ENCODE peak calls at places on chromosomes 5 and 9, in ten cellular contexts. E, H, N, G, O, P, C, K, A and Z are unnamed samples. For H3K27me3, the result is how much of the 10 kb centered on the place peaks cover.

GRCh38 chr9:129223551-129224208 is 45.6 kb upstream of the IER5L start:
- DNase-seq in E (no peak), H (no peak), N (no peak), G (no peak), O (no peak), P (no peak), C (peak), K (no peak), A (no peak), Z (no peak)

GRCh38 chr9:95750725-95751644 is 124.5 kb upstream of the ERCC6L2 start:
- DNase-seq in E (no peak), H (no peak), N (no peak), G (no peak), O (no peak), P (no peak), C (no peak), K (no peak), A (no peak), Z (peak)

GRCh38 chr5:2746642-2747041 is 4.8 kb downstream of the IRX2 start:
- DNase-seq in E (peak), H (no peak), N (no peak), G (no peak), O (no peak), P (no peak), C (no peak), K (no peak), A (no peak), Z (no peak)

GRCh38 chr9:101465330-101465915 is 29.8 kb upstream of the ALDOB start:
- DNase-seq in E (peak), H (no peak), N (no peak), G (peak), O (peak), P (no peak), C (peak), K (no peak), A (peak), Z (peak)

GRCh38 chr5:76155536-76155935 is 72.4 kb downstream of the SV2C start:
- DNase-seq in E (no peak), H (no peak), N (no peak), G (no peak), O (no peak), P (no peak), C (no peak), K (no peak), A (no peak), Z (no peak)

GRCh38 chr9:128421474-128422010 is 885 bp downstream of the CERCAM start:
- DNase-seq in E (peak), H (peak), N (no peak), G (no peak), O (no peak), P (no peak), C (no peak), K (no peak), A (no peak), Z (peak)

GRCh38 chr9:73348485-73348884 is 196.8 kb downstream of the ANXA1 start:
- DNase-seq in E (peak), H (no peak), N (no peak), G (peak), O (peak), P (no peak), C (no peak), K (no peak), A (no peak), Z (no peak)

GRCh38 chr5:36502608-36503007 is 103.8 kb upstream of the SLC1A3 start:
- DNase-seq in E (peak), H (no peak), N (no peak), G (no peak), O (no peak), P (no peak), C (no peak), K (no peak), A (peak), Z (no peak)

GRCh38 chr5:147734839-147735238 is 47.7 kb downstream of the JAKMIP2 start:
- DNase-seq in E (no peak), H (no peak), N (no peak), G (no peak), O (no peak), P (no peak), C (no peak), K (no peak), A (no peak), Z (no peak)

GRCh38 chr5:142962172-142962528 is 192.0 kb downstream of the ARHGAP26 start:
- DNase-seq in E (no peak), H (no peak), N (no peak), G (no peak), O (no peak), P (no peak), C (no peak), K (no peak), A (no peak), Z (no peak)

GRCh38 chr5:7412369-7412768 is 16.4 kb downstream of the ADCY2 start:
- DNase-seq in E (peak), H (no peak), N (no peak), G (no peak), O (no peak), P (no peak), C (no peak), K (no peak), A (no peak), Z (no peak)

GRCh38 chr9:130171226-130172148 is 717 bp upstream of the NCS1 start:
- DNase-seq in E (no peak), H (no peak), N (no peak), G (no peak), O (no peak), P (no peak), C (no peak), K (no peak), A (no peak), Z (peak)

GRCh38 chr5:8683528-8683927 is 814.6 kb downstream of the MTRR start:
- DNase-seq in E (no peak), H (no peak), N (no peak), G (no peak), O (no peak), P (no peak), C (no peak), K (no peak), A (no peak), Z (no peak)

GRCh38 chr9:33476503-33476902 is 2.8 kb upstream of the NOL6 start:
- DNase-seq in E (no peak), H (no peak), N (no peak), G (no peak), O (no peak), P (no peak), C (no peak), K (no peak), A (no peak), Z (no peak)

GRCh38 chr5:15991586-15991985 is 188.0 kb downstream of the MARCHF11 start:
- DNase-seq in E (no peak), H (no peak), N (no peak), G (no peak), O (no peak), P (no peak), C (no peak), K (no peak), A (no peak), Z (no peak)

GRCh38 chr9:136545966-136546696 is at the start of gene NOTCH1:
- DNase-seq in E (peak), H (peak), N (peak), G (peak), O (peak), P (peak), C (peak), K (peak), A (peak), Z (peak)

GRCh38 chr9:3525088-3525835 is 539 bp downstream of the RFX3 start:
- DNase-seq in E (no peak), H (peak), N (no peak), G (peak), O (no peak), P (no peak), C (peak), K (peak), A (no peak), Z (peak)

DNA sequence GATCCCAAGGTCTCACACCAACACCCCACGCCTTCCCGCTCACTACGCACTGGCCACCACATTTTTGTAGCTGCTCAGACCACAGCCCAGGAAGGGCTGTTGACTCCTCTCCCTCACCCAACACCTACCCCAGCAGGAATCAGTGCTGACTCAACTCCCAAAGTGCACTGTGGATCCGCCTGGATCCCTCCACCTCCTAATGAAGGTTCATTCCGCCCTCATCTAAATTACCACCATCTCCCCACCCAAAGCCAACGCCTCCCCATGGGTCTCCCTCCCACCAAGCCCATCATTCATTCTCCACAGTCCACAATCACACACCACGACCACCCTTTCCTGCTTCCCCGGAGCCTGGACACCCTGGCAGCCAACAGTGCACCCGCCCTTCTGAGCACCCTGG is 57.8 kb downstream of the OLFM1 start:
- DNase-seq in E (no peak), H (no peak), N (no peak), G (no peak), O (no peak), P (no peak), C (no peak), K (no peak), A (no peak), Z (no peak)
- H3K27me3 ChIP-seq in E (under half), H (half or more), N (under half), G (under half), O (under half), P (half or more), C (under half), K (under half), A (under half), Z (under half)

GRCh38 chr9:37994639-37995347 is 74.2 kb downstream of the SHB start:
- DNase-seq in E (peak), H (no peak), N (no peak), G (no peak), O (no peak), P (peak), C (peak), K (peak), A (peak), Z (no peak)
- H3K4me3 ChIP-seq in E (peak), H (no peak), N (no peak), G (no peak), O (no peak), P (no peak), C (peak), K (peak), A (no peak), Z (no peak)

GRCh38 chr5:79924936-79925893 is 65.8 kb downstream of the MTX3 start:
- DNase-seq in E (no peak), H (no peak), N (no peak), G (peak), O (no peak), P (no peak), C (no peak), K (no peak), A (no peak), Z (peak)
- H3K27me3 ChIP-seq in E (under half), H (under half), N (under half), G (under half), O (under half), P (under half), C (under half), K (under half), A (under half), Z (under half)

DNA sequence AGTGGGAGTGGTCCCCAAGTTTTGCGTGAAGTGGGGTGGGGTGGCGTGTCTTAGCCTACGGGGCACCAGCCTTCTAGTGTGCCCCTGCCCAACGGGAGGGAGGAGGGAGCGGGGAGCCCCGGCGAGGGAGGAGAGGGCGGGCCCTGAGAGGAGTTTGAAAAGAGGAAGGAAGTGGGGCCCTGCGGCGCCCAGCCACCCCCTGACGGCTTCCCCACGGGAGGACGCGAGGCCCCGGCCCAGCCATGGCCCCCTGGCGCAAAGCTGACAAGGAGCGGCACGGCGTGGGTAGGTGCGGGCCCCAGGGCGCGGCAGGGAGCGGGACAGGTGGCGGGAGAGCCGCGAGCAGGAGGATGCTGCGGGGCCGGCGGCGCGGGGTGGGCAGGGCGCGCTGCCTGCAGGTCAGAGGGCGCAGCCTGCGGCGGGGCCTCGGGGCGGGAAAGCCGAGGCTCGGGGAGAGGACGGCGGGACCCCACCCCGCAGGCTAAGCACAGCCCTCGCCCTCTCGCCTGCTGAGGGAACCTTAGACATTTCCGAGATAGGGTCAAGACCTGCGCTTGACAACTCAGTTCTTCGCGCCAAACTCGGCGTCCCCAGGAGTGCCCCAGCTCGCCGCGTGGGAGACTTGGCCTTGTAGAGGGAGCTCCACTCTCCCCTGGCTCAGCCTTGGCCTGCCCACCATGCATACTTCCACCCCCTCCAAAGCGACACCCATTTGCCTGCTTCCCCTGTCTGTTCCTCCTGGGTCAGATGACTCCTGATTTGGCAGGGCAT is at the start of gene DOCK2:
- DNase-seq in E (no peak), H (no peak), N (peak), G (peak), O (no peak), P (peak), C (no peak), K (no peak), A (no peak), Z (peak)
- H3K4me3 ChIP-seq in E (peak), H (no peak), N (peak), G (peak), O (peak), P (peak), C (no peak), K (no peak), A (peak), Z (peak)

GRCh38 chr9:134726026-134726721 is 84.6 kb downstream of the COL5A1 start:
- DNase-seq in E (no peak), H (no peak), N (no peak), G (no peak), O (no peak), P (no peak), C (no peak), K (no peak), A (no peak), Z (no peak)
- H3K27me3 ChIP-seq in E (under half), H (half or more), N (under half), G (under half), O (under half), P (under half), C (under half), K (under half), A (under half), Z (under half)

DNA sequence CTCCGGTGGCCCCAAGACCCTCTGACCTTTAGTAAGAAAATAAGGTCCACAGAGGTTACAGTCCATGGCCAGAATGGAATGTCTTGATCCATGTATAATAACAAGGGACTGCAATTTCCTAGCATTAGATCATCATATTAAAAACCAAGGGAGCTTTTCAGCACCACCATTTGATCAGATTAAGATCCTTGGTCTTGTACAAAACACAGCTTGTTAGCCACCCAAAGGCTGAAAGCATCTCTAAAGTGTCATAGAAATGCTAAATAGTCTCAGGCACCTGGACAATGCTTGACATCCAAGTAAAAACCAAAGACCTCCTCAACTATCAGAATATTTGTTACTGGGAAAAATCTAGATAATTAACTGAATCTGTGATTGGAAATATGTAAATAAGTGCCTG is 50.3 kb upstream of the VPS13A start:
- DNase-seq in E (no peak), H (no peak), N (no peak), G (no peak), O (no peak), P (no peak), C (no peak), K (no peak), A (no peak), Z (no peak)
- H3K4me3 ChIP-seq in E (no peak), H (no peak), N (no peak), G (no peak), O (no peak), P (no peak), C (no peak), K (no peak), A (no peak), Z (no peak)

GRCh38 chr9:135253305-135254004 is 166.0 kb downstream of the OLFM1 start:
- DNase-seq in E (no peak), H (no peak), N (peak), G (peak), O (no peak), P (no peak), C (peak), K (no peak), A (no peak), Z (peak)
- H3K27me3 ChIP-seq in E (under half), H (half or more), N (under half), G (under half), O (under half), P (half or more), C (under half), K (under half), A (under half), Z (under half)

GRCh38 chr9:5608298-5609254 is 20.3 kb upstream of the RIC1 start:
- DNase-seq in E (no peak), H (no peak), N (no peak), G (no peak), O (no peak), P (no peak), C (no peak), K (no peak), A (no peak), Z (no peak)
- H3K4me3 ChIP-seq in E (no peak), H (no peak), N (peak), G (no peak), O (no peak), P (peak), C (no peak), K (no peak), A (peak), Z (no peak)